ENCODE peak calls at places on chromosomes 1 and 21, in six cellular contexts. One of them, this sample, is unnamed.

GRCh38 chr1:14487671-14488070 is 110.8 kb upstream of the KAZN start:
- DNase-seq in GM12865: no peak
- DNase-seq in upper lobe of right lung: no peak
- DNase-seq in foreskin fibroblast: peak
- DNase-seq in left lung: no peak
- DNase-seq in thoracic aorta: no peak
- DNase-seq in this sample: no peak

GRCh38 chr1:245183429-245183828 is 28.6 kb downstream of the KIF26B start:
- DNase-seq in thoracic aorta: no peak
- DNase-seq in foreskin fibroblast: no peak
- DNase-seq in upper lobe of right lung: no peak
- DNase-seq in GM12865: no peak
- DNase-seq in left lung: no peak
- DNase-seq in this sample: no peak

GRCh38 chr1:153919879-153920852 is 2.6 kb downstream of the GATAD2B start:
- DNase-seq in thoracic aorta: no peak
- DNase-seq in left lung: no peak
- DNase-seq in foreskin fibroblast: peak
- DNase-seq in GM12865: peak
- DNase-seq in upper lobe of right lung: peak
- DNase-seq in this sample: no peak

GRCh38 chr1:47687618-47687940 is 249.7 kb downstream of the FOXD2 start:
- DNase-seq in left lung: no peak
- DNase-seq in upper lobe of right lung: peak
- DNase-seq in foreskin fibroblast: no peak
- DNase-seq in GM12865: no peak
- DNase-seq in thoracic aorta: no peak
- DNase-seq in this sample: no peak

GRCh38 chr1:205667909-205668643 is 12.2 kb downstream of the SLC45A3 start:
- DNase-seq in left lung: no peak
- DNase-seq in foreskin fibroblast: no peak
- DNase-seq in thoracic aorta: no peak
- DNase-seq in upper lobe of right lung: no peak
- DNase-seq in GM12865: peak
- DNase-seq in this sample: no peak

GRCh38 chr1:227170361-227171166 is 147.7 kb downstream of the CDC42BPA start:
- DNase-seq in left lung: no peak
- DNase-seq in thoracic aorta: no peak
- DNase-seq in GM12865: no peak
- DNase-seq in foreskin fibroblast: peak
- DNase-seq in upper lobe of right lung: no peak
- DNase-seq in this sample: no peak

GRCh38 chr21:35819134-35819533 is 241.2 kb downstream of the SETD4 start:
- DNase-seq in left lung: no peak
- DNase-seq in thoracic aorta: no peak
- DNase-seq in upper lobe of right lung: no peak
- DNase-seq in foreskin fibroblast: no peak
- DNase-seq in GM12865: no peak
- DNase-seq in this sample: no peak

GRCh38 chr1:107935396-107936064 is 29.4 kb downstream of the VAV3 start:
- DNase-seq in thoracic aorta: no peak
- DNase-seq in left lung: no peak
- DNase-seq in foreskin fibroblast: peak
- DNase-seq in upper lobe of right lung: no peak
- DNase-seq in GM12865: peak
- DNase-seq in this sample: peak

GRCh38 chr1:11703357-11704225 is 12.1 kb downstream of the DRAXIN start:
- DNase-seq in upper lobe of right lung: no peak
- DNase-seq in foreskin fibroblast: no peak
- DNase-seq in left lung: no peak
- DNase-seq in thoracic aorta: no peak
- DNase-seq in GM12865: no peak
- DNase-seq in this sample: no peak

GRCh38 chr1:206479164-206480125 is 9.2 kb downstream of the IKBKE start:
- DNase-seq in foreskin fibroblast: peak
- DNase-seq in thoracic aorta: no peak
- DNase-seq in left lung: peak
- DNase-seq in upper lobe of right lung: no peak
- DNase-seq in GM12865: peak
- DNase-seq in this sample: no peak

GRCh38 chr1:20184997-20185833 is 681 bp upstream of the UBXN10 start:
- DNase-seq in upper lobe of right lung: no peak
- DNase-seq in left lung: no peak
- DNase-seq in foreskin fibroblast: no peak
- DNase-seq in GM12865: no peak
- DNase-seq in thoracic aorta: no peak
- DNase-seq in this sample: no peak

GRCh38 chr1:85203573-85204169 is 2.9 kb upstream of the SYDE2 start:
- DNase-seq in foreskin fibroblast: peak
- DNase-seq in left lung: no peak
- DNase-seq in thoracic aorta: no peak
- DNase-seq in upper lobe of right lung: no peak
- DNase-seq in GM12865: no peak
- DNase-seq in this sample: no peak

GRCh38 chr1:85202864-85203255 is 2.0 kb upstream of the SYDE2 start:
- DNase-seq in thoracic aorta: no peak
- DNase-seq in GM12865: no peak
- DNase-seq in foreskin fibroblast: no peak
- DNase-seq in left lung: no peak
- DNase-seq in upper lobe of right lung: no peak
- DNase-seq in this sample: no peak

GRCh38 chr1:85208488-85208887 is 7.7 kb upstream of the SYDE2 start:
- DNase-seq in upper lobe of right lung: no peak
- DNase-seq in left lung: no peak
- DNase-seq in thoracic aorta: no peak
- DNase-seq in GM12865: no peak
- DNase-seq in foreskin fibroblast: no peak
- DNase-seq in this sample: no peak
- TF ChIP-seq CTCF in upper lobe of right lung: no peak
- TF ChIP-seq CTCF in left lung: no peak
- TF ChIP-seq CTCF in thoracic aorta: no peak
- TF ChIP-seq CTCF in GM12865: no peak
- TF ChIP-seq CTCF in foreskin fibroblast: no peak
- TF ChIP-seq CTCF in this sample: no peak

GRCh38 chr1:32107742-32108661 is at the start of gene KPNA6:
- DNase-seq in thoracic aorta: peak
- DNase-seq in upper lobe of right lung: peak
- DNase-seq in left lung: peak
- DNase-seq in foreskin fibroblast: peak
- DNase-seq in GM12865: peak
- DNase-seq in this sample: peak
- TF ChIP-seq CTCF in thoracic aorta: no peak
- TF ChIP-seq CTCF in upper lobe of right lung: no peak
- TF ChIP-seq CTCF in left lung: no peak
- TF ChIP-seq CTCF in foreskin fibroblast: no peak
- TF ChIP-seq CTCF in GM12865: no peak
- TF ChIP-seq CTCF in this sample: no peak

DNA sequence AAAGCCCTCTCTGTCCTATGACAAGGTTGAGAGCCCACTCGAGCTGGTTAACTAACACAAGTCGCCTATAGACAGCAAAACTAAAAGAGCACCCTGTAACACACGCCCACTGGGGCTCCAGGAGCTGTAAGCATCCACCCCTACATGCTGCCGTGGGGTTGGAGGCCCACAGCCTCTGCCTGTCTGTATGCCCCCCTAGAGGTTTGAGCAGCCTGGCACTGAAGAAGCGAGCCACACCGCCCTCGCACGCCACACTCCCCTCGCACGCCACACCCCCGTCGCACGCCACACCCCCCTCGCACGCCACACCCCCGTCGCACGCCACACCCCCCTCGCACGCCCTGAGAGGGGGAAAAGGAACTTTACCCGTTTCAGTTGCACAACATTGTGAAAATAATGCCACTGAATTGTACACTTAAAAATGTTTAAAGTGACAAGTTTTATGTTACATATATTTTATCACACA is 13.2 kb upstream of the HMGCL start:
- DNase-seq in left lung: peak
- DNase-seq in foreskin fibroblast: peak
- DNase-seq in upper lobe of right lung: peak
- DNase-seq in thoracic aorta: peak
- DNase-seq in GM12865: peak
- DNase-seq in this sample: peak
- TF ChIP-seq CTCF in left lung: no peak
- TF ChIP-seq CTCF in foreskin fibroblast: no peak
- TF ChIP-seq CTCF in upper lobe of right lung: no peak
- TF ChIP-seq CTCF in thoracic aorta: no peak
- TF ChIP-seq CTCF in GM12865: no peak
- TF ChIP-seq CTCF in this sample: no peak

GRCh38 chr1:39690225-39690624 is 1.0 kb downstream of the HPCAL4 start:
- DNase-seq in upper lobe of right lung: no peak
- DNase-seq in foreskin fibroblast: no peak
- DNase-seq in GM12865: no peak
- DNase-seq in thoracic aorta: no peak
- DNase-seq in left lung: no peak
- DNase-seq in this sample: no peak

GRCh38 chr1:39691383-39692151 is at the start of gene HPCAL4:
- DNase-seq in left lung: peak
- DNase-seq in upper lobe of right lung: peak
- DNase-seq in GM12865: peak
- DNase-seq in thoracic aorta: peak
- DNase-seq in foreskin fibroblast: peak
- DNase-seq in this sample: peak

GRCh38 chr1:39692152-39693064 is 1.2 kb upstream of the HPCAL4 start:
- DNase-seq in left lung: peak
- DNase-seq in upper lobe of right lung: peak
- DNase-seq in thoracic aorta: no peak
- DNase-seq in foreskin fibroblast: peak
- DNase-seq in GM12865: no peak
- DNase-seq in this sample: no peak

GRCh38 chr1:39689635-39690034 is 1.6 kb downstream of the HPCAL4 start:
- DNase-seq in foreskin fibroblast: no peak
- DNase-seq in left lung: no peak
- DNase-seq in upper lobe of right lung: no peak
- DNase-seq in GM12865: no peak
- DNase-seq in thoracic aorta: no peak
- DNase-seq in this sample: no peak

DNA sequence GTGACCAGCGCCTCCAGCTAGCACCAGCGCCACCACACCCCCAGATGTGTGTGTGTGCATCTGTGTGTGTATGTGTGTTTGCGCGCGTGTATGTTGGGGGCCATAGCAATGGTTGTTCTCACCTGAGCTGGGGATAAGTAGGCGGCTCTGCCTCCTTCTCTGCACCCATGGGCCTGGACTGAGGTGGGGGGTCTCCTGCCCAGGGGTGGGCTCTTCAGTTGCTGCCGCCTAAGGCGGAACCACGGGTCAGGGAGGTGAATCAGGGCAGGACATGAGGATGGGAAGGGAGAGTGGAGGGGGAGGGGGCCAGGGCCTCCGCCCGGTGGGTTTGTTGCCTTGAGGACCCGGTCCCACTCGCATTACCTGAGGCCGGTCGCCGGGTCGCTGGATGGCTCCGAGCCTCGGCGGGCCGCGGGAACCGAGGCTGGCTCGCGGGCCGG is 270 bp downstream of the HPCAL4 start:
- DNase-seq in left lung: no peak
- DNase-seq in foreskin fibroblast: no peak
- DNase-seq in GM12865: no peak
- DNase-seq in thoracic aorta: no peak
- DNase-seq in upper lobe of right lung: no peak
- DNase-seq in this sample: no peak
- TF ChIP-seq CTCF in left lung: no peak
- TF ChIP-seq CTCF in foreskin fibroblast: no peak
- TF ChIP-seq CTCF in GM12865: no peak
- TF ChIP-seq CTCF in thoracic aorta: no peak
- TF ChIP-seq CTCF in upper lobe of right lung: no peak
- TF ChIP-seq CTCF in this sample: no peak

GRCh38 chr1:113455374-113455773 is 65.1 kb downstream of the MAGI3 start:
- DNase-seq in upper lobe of right lung: no peak
- DNase-seq in foreskin fibroblast: no peak
- DNase-seq in thoracic aorta: no peak
- DNase-seq in GM12865: no peak
- DNase-seq in left lung: no peak
- DNase-seq in this sample: no peak

GRCh38 chr1:113451710-113452109 is 61.4 kb downstream of the MAGI3 start:
- DNase-seq in upper lobe of right lung: no peak
- DNase-seq in foreskin fibroblast: no peak
- DNase-seq in thoracic aorta: no peak
- DNase-seq in GM12865: no peak
- DNase-seq in left lung: no peak
- DNase-seq in this sample: no peak

GRCh38 chr1:113456967-113457366 is 66.7 kb downstream of the MAGI3 start:
- DNase-seq in GM12865: no peak
- DNase-seq in thoracic aorta: peak
- DNase-seq in upper lobe of right lung: no peak
- DNase-seq in foreskin fibroblast: peak
- DNase-seq in left lung: no peak
- DNase-seq in this sample: no peak

GRCh38 chr1:113453771-113454083 is 63.4 kb downstream of the MAGI3 start:
- DNase-seq in upper lobe of right lung: no peak
- DNase-seq in thoracic aorta: no peak
- DNase-seq in GM12865: no peak
- DNase-seq in foreskin fibroblast: no peak
- DNase-seq in left lung: no peak
- DNase-seq in this sample: no peak

GRCh38 chr1:113452921-113453770 is 62.8 kb downstream of the MAGI3 start:
- DNase-seq in GM12865: peak
- DNase-seq in left lung: no peak
- DNase-seq in thoracic aorta: no peak
- DNase-seq in upper lobe of right lung: no peak
- DNase-seq in foreskin fibroblast: peak
- DNase-seq in this sample: no peak
- TF ChIP-seq CTCF in GM12865: peak
- TF ChIP-seq CTCF in left lung: peak
- TF ChIP-seq CTCF in thoracic aorta: no peak
- TF ChIP-seq CTCF in upper lobe of right lung: peak
- TF ChIP-seq CTCF in foreskin fibroblast: peak
- TF ChIP-seq CTCF in this sample: peak

GRCh38 chr1:30375156-30375555 is 348.2 kb downstream of the MATN1 start:
- DNase-seq in left lung: no peak
- DNase-seq in thoracic aorta: no peak
- DNase-seq in upper lobe of right lung: peak
- DNase-seq in foreskin fibroblast: no peak
- DNase-seq in GM12865: no peak
- DNase-seq in this sample: no peak
- TF ChIP-seq CTCF in left lung: no peak
- TF ChIP-seq CTCF in thoracic aorta: no peak
- TF ChIP-seq CTCF in upper lobe of right lung: no peak
- TF ChIP-seq CTCF in foreskin fibroblast: no peak
- TF ChIP-seq CTCF in GM12865: no peak
- TF ChIP-seq CTCF in this sample: no peak

GRCh38 chr1:99766378-99766800 is at the start of gene FRRS1:
- DNase-seq in foreskin fibroblast: peak
- DNase-seq in GM12865: peak
- DNase-seq in upper lobe of right lung: peak
- DNase-seq in thoracic aorta: no peak
- DNase-seq in left lung: no peak
- DNase-seq in this sample: peak
- TF ChIP-seq CTCF in foreskin fibroblast: no peak
- TF ChIP-seq CTCF in GM12865: no peak
- TF ChIP-seq CTCF in upper lobe of right lung: no peak
- TF ChIP-seq CTCF in thoracic aorta: no peak
- TF ChIP-seq CTCF in left lung: no peak
- TF ChIP-seq CTCF in this sample: no peak

This sample was measured in CD14-positive monocyte.